ENCODE peak calls at places on chromosomes 5 and 9, in five cellular contexts. One of them, this sample, is unnamed.

GRCh38 chr9:76732341-76732958 is 31.8 kb upstream of the PCA3 start:
- DNase-seq in astrocyte: peak
- DNase-seq in BJ: no peak
- DNase-seq in heart right ventricle: no peak
- DNase-seq in HCT116: no peak
- DNase-seq in this sample: no peak

GRCh38 chr5:57642066-57642465 is 159.5 kb upstream of the ACTBL2 start:
- DNase-seq in astrocyte: no peak
- DNase-seq in BJ: no peak
- DNase-seq in heart right ventricle: no peak
- DNase-seq in HCT116: no peak
- DNase-seq in this sample: no peak

GRCh38 chr9:93677061-93677571 is 100.7 kb downstream of the PHF2 start:
- DNase-seq in astrocyte: no peak
- DNase-seq in BJ: no peak
- DNase-seq in heart right ventricle: no peak
- DNase-seq in HCT116: no peak
- DNase-seq in this sample: no peak

GRCh38 chr5:81187885-81188284 is 45.2 kb upstream of the CKMT2 start:
- DNase-seq in astrocyte: no peak
- DNase-seq in BJ: no peak
- DNase-seq in heart right ventricle: peak
- DNase-seq in HCT116: no peak
- DNase-seq in this sample: no peak

GRCh38 chr9:136710543-136710942 is 1.8 kb upstream of the DIPK1B start:
- DNase-seq in astrocyte: no peak
- DNase-seq in BJ: no peak
- DNase-seq in heart right ventricle: no peak
- DNase-seq in HCT116: no peak
- DNase-seq in this sample: no peak

GRCh38 chr9:26012797-26013594 is 334.8 kb upstream of the TUSC1 start:
- DNase-seq in astrocyte: no peak
- DNase-seq in BJ: no peak
- DNase-seq in heart right ventricle: no peak
- DNase-seq in HCT116: no peak
- DNase-seq in this sample: no peak

GRCh38 chr5:58629190-58630159 is 46.6 kb downstream of the RAB3C start:
- DNase-seq in astrocyte: no peak
- DNase-seq in BJ: no peak
- DNase-seq in heart right ventricle: no peak
- DNase-seq in HCT116: no peak
- DNase-seq in this sample: no peak

GRCh38 chr5:73770601-73771025 is 144.6 kb downstream of the ARHGEF28 start:
- DNase-seq in astrocyte: no peak
- DNase-seq in BJ: no peak
- DNase-seq in heart right ventricle: no peak
- DNase-seq in HCT116: no peak
- DNase-seq in this sample: no peak

DNA sequence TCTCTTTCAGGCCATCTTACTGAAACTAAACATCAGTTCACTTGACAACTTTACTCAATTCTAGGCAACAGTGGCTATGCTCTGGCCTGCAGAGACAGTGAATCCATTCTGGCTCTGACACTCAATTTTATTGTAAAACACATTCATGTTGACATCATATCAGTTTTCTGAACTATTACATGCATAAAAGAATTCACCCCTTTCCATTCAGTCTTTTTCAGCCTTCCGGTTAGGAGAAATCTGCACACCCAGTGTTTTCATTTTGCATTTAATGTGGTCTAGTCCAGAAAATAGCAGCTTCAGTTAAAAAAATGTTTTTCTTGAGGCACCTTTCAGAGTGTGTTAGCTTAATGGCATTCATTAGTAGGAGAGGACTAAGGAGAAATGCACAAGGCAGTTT is 95.0 kb downstream of the PBX3 start:
- DNase-seq in astrocyte: no peak
- DNase-seq in BJ: no peak
- DNase-seq in heart right ventricle: no peak
- DNase-seq in HCT116: no peak
- DNase-seq in this sample: no peak
- H3K4me3 ChIP-seq in astrocyte: no peak
- H3K4me3 ChIP-seq in BJ: no peak
- H3K4me3 ChIP-seq in heart right ventricle: no peak
- H3K4me3 ChIP-seq in HCT116: no peak
- H3K4me3 ChIP-seq in this sample: no peak

GRCh38 chr9:29209748-29210276 is 1636.5 kb upstream of the C9orf72 start:
- DNase-seq in astrocyte: no peak
- DNase-seq in BJ: no peak
- DNase-seq in heart right ventricle: no peak
- DNase-seq in HCT116: no peak
- DNase-seq in this sample: no peak
- TF ChIP-seq CTCF in astrocyte: no peak
- TF ChIP-seq CTCF in BJ: no peak
- TF ChIP-seq CTCF in heart right ventricle: no peak
- TF ChIP-seq CTCF in HCT116: no peak
- TF ChIP-seq CTCF in this sample: no peak

GRCh38 chr5:90558344-90559192 is at the start of gene ADGRV1:
- DNase-seq in astrocyte: peak
- DNase-seq in BJ: no peak
- DNase-seq in heart right ventricle: peak
- DNase-seq in HCT116: peak
- DNase-seq in this sample: peak
- H3K4me3 ChIP-seq in astrocyte: peak
- H3K4me3 ChIP-seq in BJ: no peak
- H3K4me3 ChIP-seq in heart right ventricle: peak
- H3K4me3 ChIP-seq in HCT116: peak
- H3K4me3 ChIP-seq in this sample: peak

DNA sequence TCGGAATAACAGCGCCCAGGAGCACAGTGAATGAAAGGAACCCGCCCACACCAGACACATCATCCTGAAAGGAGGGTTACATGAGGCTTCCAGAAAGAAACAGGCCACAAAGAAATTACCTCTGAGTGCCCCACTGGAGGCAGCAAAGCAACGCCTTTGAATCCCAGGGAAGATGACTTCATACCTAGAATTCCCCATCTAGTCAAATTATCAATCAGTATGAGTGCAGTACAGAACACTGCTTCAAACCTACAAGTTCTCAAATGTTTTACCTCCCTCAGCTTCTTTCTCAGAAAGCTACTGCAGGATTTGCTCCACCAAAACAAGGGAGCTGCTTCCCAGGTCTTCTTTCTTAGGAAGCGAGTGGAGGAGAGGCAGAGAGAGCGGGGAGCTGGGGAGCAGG is 87.2 kb downstream of the SEMA4D start:
- DNase-seq in astrocyte: no peak
- DNase-seq in BJ: no peak
- DNase-seq in heart right ventricle: no peak
- DNase-seq in HCT116: no peak
- DNase-seq in this sample: peak
- TF ChIP-seq CTCF in astrocyte: no peak
- TF ChIP-seq CTCF in BJ: peak
- TF ChIP-seq CTCF in heart right ventricle: no peak
- TF ChIP-seq CTCF in HCT116: peak
- TF ChIP-seq CTCF in this sample: peak

GRCh38 chr9:104911029-104911607 is 16.8 kb downstream of the ABCA1 start:
- DNase-seq in astrocyte: peak
- DNase-seq in BJ: no peak
- DNase-seq in heart right ventricle: no peak
- DNase-seq in HCT116: no peak
- DNase-seq in this sample: no peak

GRCh38 chr9:104905153-104905901 is 22.6 kb downstream of the ABCA1 start:
- DNase-seq in astrocyte: no peak
- DNase-seq in BJ: no peak
- DNase-seq in heart right ventricle: no peak
- DNase-seq in HCT116: no peak
- DNase-seq in this sample: no peak

GRCh38 chr9:104905931-104906330 is 22.0 kb downstream of the ABCA1 start:
- DNase-seq in astrocyte: peak
- DNase-seq in BJ: no peak
- DNase-seq in heart right ventricle: no peak
- DNase-seq in HCT116: no peak
- DNase-seq in this sample: no peak

GRCh38 chr9:104906441-104907277 is 21.3 kb downstream of the ABCA1 start:
- DNase-seq in astrocyte: peak
- DNase-seq in BJ: no peak
- DNase-seq in heart right ventricle: no peak
- DNase-seq in HCT116: no peak
- DNase-seq in this sample: no peak

DNA sequence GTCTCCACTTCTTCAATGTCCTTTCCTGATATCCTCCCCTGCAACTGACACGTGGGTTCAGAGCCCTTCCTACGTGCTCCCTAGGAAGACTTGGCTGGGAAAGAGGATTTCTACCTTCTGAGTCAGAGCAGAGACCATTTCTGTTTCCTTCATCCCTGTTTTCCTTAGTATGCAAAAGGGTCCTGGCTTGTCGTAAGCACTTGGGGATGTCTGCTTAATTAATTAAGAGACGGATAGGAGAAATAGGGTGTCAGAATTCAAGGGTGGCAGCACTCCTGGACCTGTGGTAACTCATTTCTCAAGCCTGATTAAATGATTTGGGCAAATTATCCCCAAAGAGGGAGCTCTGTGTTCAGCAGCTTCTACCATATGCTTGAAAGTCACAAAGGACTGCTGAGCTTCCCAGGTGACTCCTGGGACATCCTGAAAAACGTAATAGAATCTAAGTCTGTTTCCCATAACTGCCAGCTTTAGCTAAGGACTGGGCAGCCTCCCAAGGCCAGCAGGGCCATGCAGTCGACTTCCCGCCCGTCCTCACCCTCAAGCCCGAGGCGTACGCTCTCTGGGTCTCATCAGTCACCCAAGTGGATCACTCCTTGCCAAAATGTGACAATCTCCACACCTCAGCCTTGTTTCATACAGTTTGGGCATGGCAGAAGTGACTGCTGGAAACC is 20.5 kb downstream of the ABCA1 start:
- DNase-seq in astrocyte: peak
- DNase-seq in BJ: no peak
- DNase-seq in heart right ventricle: peak
- DNase-seq in HCT116: no peak
- DNase-seq in this sample: no peak
- H3K4me3 ChIP-seq in astrocyte: peak
- H3K4me3 ChIP-seq in BJ: no peak
- H3K4me3 ChIP-seq in heart right ventricle: no peak
- H3K4me3 ChIP-seq in HCT116: no peak
- H3K4me3 ChIP-seq in this sample: no peak

DNA sequence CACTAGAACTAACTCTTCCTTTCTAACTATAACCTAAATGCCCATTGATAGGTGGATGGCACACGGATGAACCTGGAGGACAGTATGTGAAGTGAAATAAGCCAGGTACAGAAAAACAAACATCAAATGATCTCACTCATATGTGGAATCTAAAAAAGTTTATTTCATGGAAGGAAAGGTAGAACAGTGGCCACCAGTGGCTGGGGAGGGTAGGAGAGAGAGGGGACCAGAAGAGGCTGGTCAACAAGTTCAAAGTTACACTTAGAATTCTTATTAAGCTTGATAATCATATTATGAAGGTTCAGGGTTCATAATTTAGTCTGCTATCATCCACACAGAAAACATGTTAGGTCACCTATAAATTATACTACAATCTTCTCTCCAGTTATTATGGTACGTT is 107.6 kb upstream of the SLC12A2 start:
- DNase-seq in astrocyte: no peak
- DNase-seq in BJ: no peak
- DNase-seq in heart right ventricle: no peak
- DNase-seq in HCT116: no peak
- DNase-seq in this sample: no peak
- TF ChIP-seq CTCF in astrocyte: no peak
- TF ChIP-seq CTCF in BJ: no peak
- TF ChIP-seq CTCF in heart right ventricle: no peak
- TF ChIP-seq CTCF in HCT116: peak
- TF ChIP-seq CTCF in this sample: no peak

This sample was measured in epithelial cell of proximal tubule.